ENCODE peak calls at places on chromosome 4, in five cellular contexts. C, H, N, O and G are unnamed samples. For H3K27me3, the result is how much of the 10 kb centered on the place peaks cover.

GRCh38 chr4:26900765-26901164 is 40.1 kb downstream of the STIM2 start:
- DNase-seq in H (no peak), O (no peak), N (no peak), C (no peak), G (no peak)

GRCh38 chr4:24734511-24734910 is 60.9 kb upstream of the SOD3 start:
- DNase-seq in H (no peak), N (no peak), C (no peak), O (peak), G (no peak)

GRCh38 chr4:87489678-87490077 is 39.5 kb downstream of the SPARCL1 start:
- DNase-seq in H (no peak), O (peak), C (no peak), N (no peak), G (no peak)

GRCh38 chr4:89898304-89898716 is 3.7 kb downstream of the MMRN1 start:
- DNase-seq in H (peak), C (no peak), O (no peak), N (no peak), G (no peak)

GRCh38 chr4:186404562-186405134 is 138.7 kb downstream of the F11 start:
- DNase-seq in H (no peak), O (no peak), C (no peak), N (no peak), G (no peak)

GRCh38 chr4:73053076-73053475 is 16.4 kb downstream of the COX18 start:
- DNase-seq in C (no peak), H (no peak), N (no peak), O (peak), G (no peak)

GRCh38 chr4:140726776-140727500 is 29.2 kb downstream of the TBC1D9 start:
- DNase-seq in H (peak), C (no peak), O (peak), N (no peak), G (no peak)

GRCh38 chr4:168164915-168165548 is 72.7 kb downstream of the ANXA10 start:
- DNase-seq in C (no peak), N (no peak), O (no peak), H (no peak), G (no peak)

GRCh38 chr4:149371021-149371420 is 444.6 kb downstream of the IQCM start:
- DNase-seq in H (no peak), N (no peak), O (peak), C (no peak), G (no peak)

GRCh38 chr4:22099896-22100295 is 151.3 kb upstream of the KCNIP4 start:
- DNase-seq in N (no peak), C (no peak), O (peak), H (no peak), G (no peak)

GRCh38 chr4:91087743-91088142 is 960.5 kb downstream of the CCSER1 start:
- DNase-seq in H (no peak), C (no peak), N (no peak), O (peak), G (no peak)

GRCh38 chr4:104938624-104939023 is 208.1 kb upstream of the TET2 start:
- DNase-seq in H (no peak), O (no peak), C (no peak), N (no peak), G (no peak)

GRCh38 chr4:6469144-6469543 is 3.3 kb downstream of the PPP2R2C start:
- DNase-seq in C (no peak), N (no peak), O (no peak), H (no peak), G (no peak)

GRCh38 chr4:16066586-16067128 is 17.2 kb downstream of the PROM1 start:
- DNase-seq in N (no peak), C (no peak), O (no peak), H (no peak), G (no peak)

GRCh38 chr4:80172203-80172602 is 25.1 kb upstream of the PRDM8 start:
- DNase-seq in H (no peak), N (no peak), C (no peak), O (no peak), G (no peak)

GRCh38 chr4:67394771-67395310 is 150.5 kb downstream of the CENPC start:
- DNase-seq in O (no peak), C (no peak), H (no peak), N (no peak), G (no peak)

GRCh38 chr4:169665039-169665732 is 44.8 kb downstream of the CLCN3 start:
- DNase-seq in N (no peak), C (no peak), O (peak), H (no peak), G (no peak)

GRCh38 chr4:37749398-37749988 is 63.3 kb upstream of the RELL1 start:
- DNase-seq in H (no peak), N (no peak), O (no peak), C (no peak), G (no peak)

GRCh38 chr4:77072195-77072753 is 3.5 kb downstream of the CCNI start:
- DNase-seq in O (no peak), H (peak), N (no peak), C (no peak), G (peak)

GRCh38 chr4:113499696-113500095 is 261.8 kb downstream of the CAMK2D start:
- DNase-seq in H (no peak), N (no peak), O (peak), C (no peak), G (no peak)

GRCh38 chr4:188930822-188931221 is 791.6 kb downstream of the TRIML1 start:
- DNase-seq in C (no peak), H (no peak), N (no peak), O (no peak), G (no peak)

GRCh38 chr4:143335979-143336827 is 473 bp upstream of the GAB1 start:
- DNase-seq in H (peak), N (peak), C (peak), O (peak), G (no peak)

GRCh38 chr4:137650051-137650450 is 117.8 kb upstream of the PCDH18 start:
- DNase-seq in C (no peak), N (no peak), O (no peak), H (no peak), G (no peak)

GRCh38 chr4:137644201-137644600 is 111.9 kb upstream of the PCDH18 start:
- DNase-seq in O (peak), N (no peak), H (no peak), C (no peak), G (no peak)

GRCh38 chr4:137648531-137648930 is 116.2 kb upstream of the PCDH18 start:
- DNase-seq in N (no peak), C (no peak), O (no peak), H (no peak), G (no peak)

GRCh38 chr4:137651128-137651527 is 118.8 kb upstream of the PCDH18 start:
- DNase-seq in H (no peak), N (no peak), O (peak), C (no peak), G (no peak)

GRCh38 chr4:137647375-137647774 is 115.1 kb upstream of the PCDH18 start:
- DNase-seq in N (no peak), C (no peak), H (no peak), O (no peak), G (no peak)
- H3K27me3 ChIP-seq in N (under half), C (under half), H (under half), O (under half), G (under half)

GRCh38 chr4:9804918-9805317 is 23.5 kb downstream of the DRD5 start:
- DNase-seq in O (no peak), H (no peak), C (no peak), N (no peak), G (no peak)
- TF ChIP-seq CTCF in O (no peak), H (no peak), C (no peak), N (no peak), G (no peak)

GRCh38 chr4:183323295-183323694 is 1.1 kb upstream of the CLDN24 start:
- DNase-seq in H (no peak), O (no peak), N (no peak), C (no peak), G (no peak)
- H3K27ac ChIP-seq in H (no peak), O (no peak), N (no peak), C (no peak), G (no peak)

GRCh38 chr4:174210952-174211490 is 72.4 kb downstream of the FBXO8 start:
- DNase-seq in N (no peak), C (no peak), H (no peak), O (no peak), G (no peak)
- H3K27me3 ChIP-seq in N (under half), C (half or more), H (under half), O (under half), G (under half)

GRCh38 chr4:179695175-179695574 is 2252.9 kb upstream of the AGA start:
- DNase-seq in N (no peak), C (no peak), H (no peak), O (peak), G (no peak)
- TF ChIP-seq CTCF in N (no peak), C (no peak), H (no peak), O (no peak), G (no peak)